ENCODE peak calls at places on chromosomes 1 and 21, in five cellular contexts. U is thyroid gland, Z is lower lobe of right lung, K is mesendoderm, M is fibroblast of lung. G is an unnamed sample.
A peak's percentile ranks its signal among the peaks of the same experiment; 100 is the strongest.

GRCh38 chr1:232040260-232040659 is 413.7 kb downstream of the DISC1 start:
- DNase-seq in M (no peak), Z (no peak), K (no peak), U (no peak), G (no peak)

GRCh38 chr1:45913183-45913924 is 109.9 kb downstream of the MAST2 start:
- DNase-seq in K (peak; percentile 94), Z (no peak), M (peak; percentile 98), U (no peak), G (no peak)

GRCh38 chr1:175384546-175384945 is 192.0 kb upstream of the KIAA0040 start:
- DNase-seq in K (no peak), U (no peak), Z (no peak), M (no peak), G (no peak)

GRCh38 chr1:194825382-194825781 is 1639.0 kb upstream of the B3GALT2 start:
- DNase-seq in U (no peak), Z (no peak), M (no peak), K (no peak), G (no peak)

GRCh38 chr1:1024421-1025415 is 4.8 kb downstream of the AGRN start:
- DNase-seq in K (peak; percentile 93), U (peak; percentile 95), M (peak; percentile 73), Z (peak; percentile 88), G (peak; percentile 91)

GRCh38 chr1:210223174-210223904 is 9.3 kb upstream of the SERTAD4 start:
- DNase-seq in Z (no peak), M (peak; percentile 62), U (no peak), K (no peak), G (no peak)

GRCh38 chr1:50651476-50652263 is 228.4 kb upstream of the DMRTA2 start:
- DNase-seq in U (no peak), M (no peak), K (no peak), Z (no peak), G (no peak)

GRCh38 chr1:157081717-157082116 is 17.9 kb downstream of the ETV3L start:
- DNase-seq in U (no peak), M (peak; percentile 16), K (peak; percentile 52), Z (no peak), G (no peak)

GRCh38 chr1:232986000-232986922 is 35.9 kb downstream of the NTPCR start:
- DNase-seq in Z (no peak), U (no peak), K (no peak), M (no peak), G (no peak)

GRCh38 chr21:45613396-45613795 is 30.1 kb upstream of the PCBP3 start:
- DNase-seq in Z (no peak), K (no peak), U (no peak), M (no peak), G (no peak)

GRCh38 chr1:226337294-226337870 is 28.4 kb upstream of the LIN9 start:
- DNase-seq in K (no peak), Z (no peak), U (no peak), M (peak; percentile 3), G (no peak)

GRCh38 chr1:1421907-1422464 is 910 bp upstream of the ANKRD65 start:
- DNase-seq in U (no peak), K (no peak), M (no peak), Z (no peak), G (no peak)

GRCh38 chr1:33349081-33349759 is 28.3 kb upstream of the A3GALT2 start:
- DNase-seq in U (peak; percentile 64), K (no peak), M (peak; percentile 40), Z (peak; percentile 80), G (peak; percentile 53)

GRCh38 chr1:10721381-10722321 is 74.8 kb downstream of the CASZ1 start:
- DNase-seq in M (no peak), Z (no peak), K (peak; percentile 21), U (no peak), G (no peak)

GRCh38 chr1:115364044-115364775 is 26.2 kb upstream of the NGF start:
- DNase-seq in Z (no peak), U (no peak), K (no peak), M (peak; percentile 90), G (peak; percentile 10)

GRCh38 chr21:34834852-34835501 is 166.2 kb downstream of the CLIC6 start:
- DNase-seq in K (no peak), Z (no peak), M (no peak), U (no peak), G (no peak)

GRCh38 chr1:219876798-219877209 is 51.6 kb downstream of the SLC30A10 start:
- DNase-seq in U (no peak), Z (no peak), K (no peak), M (no peak), G (no peak)

GRCh38 chr1:200925821-200926220 is 31.1 kb downstream of the INAVA start:
- DNase-seq in M (peak; percentile 53), Z (no peak), U (no peak), K (no peak), G (no peak)

GRCh38 chr1:248857749-248858095 is 1.2 kb downstream of the ZNF692 start:
- DNase-seq in K (no peak), M (no peak), U (no peak), Z (no peak), G (no peak)

GRCh38 chr1:17236779-17237601 is 11.9 kb upstream of the PADI3 start:
- DNase-seq in U (peak; percentile 91), K (peak; percentile 93), M (peak; percentile 76), Z (peak; percentile 89), G (peak; percentile 94)

GRCh38 chr1:73040811-73041210 is 758.5 kb upstream of the NEGR1 start:
- DNase-seq in K (peak; percentile 19), U (no peak), Z (no peak), M (no peak), G (no peak)

GRCh38 chr21:44797775-44798174 is 3.8 kb downstream of the UBE2G2 start:
- DNase-seq in Z (no peak), U (no peak), M (no peak), K (no peak), G (no peak)

GRCh38 chr1:76867342-76868130 is at the start of gene ST6GALNAC5:
- DNase-seq in U (peak; percentile 12), Z (peak; percentile 48), M (peak; percentile 50), K (peak; percentile 76), G (no peak)

GRCh38 chr1:76868154-76868882 is 1.0 kb downstream of the ST6GALNAC5 start:
- DNase-seq in M (peak; percentile 60), U (peak; percentile 51), K (peak; percentile 80), Z (peak; percentile 47), G (no peak)

GRCh38 chr1:76866566-76866965 is 714 bp upstream of the ST6GALNAC5 start:
- DNase-seq in U (no peak), M (peak; percentile 4), K (no peak), Z (no peak), G (no peak)

GRCh38 chr1:76870037-76870436 is 2.8 kb downstream of the ST6GALNAC5 start:
- DNase-seq in K (no peak), M (no peak), U (no peak), Z (no peak), G (no peak)

GRCh38 chr1:76868916-76869315 is 1.6 kb downstream of the ST6GALNAC5 start:
- DNase-seq in M (peak; percentile 1), U (no peak), K (peak; percentile 40), Z (peak; percentile 44), G (no peak)
- H3K4me3 ChIP-seq in M (peak overlapping the region; percentile 66), U (no peak overlapping the region), K (peak overlapping the region; percentile 76), Z (peak overlapping the region; percentile 59), G (no peak overlapping the region)

GRCh38 chr1:98662354-98662665 is 789 bp downstream of the SNX7 start:
- DNase-seq in K (no peak), U (no peak), M (peak; percentile 63), Z (no peak), G (no peak)
- H3K27ac ChIP-seq in K (peak overlapping the region; percentile 38), U (peak overlapping the region; percentile 67), M (peak overlapping the region; percentile 36), Z (peak overlapping the region; percentile 84), G (peak overlapping the region; percentile 49)

DNA sequence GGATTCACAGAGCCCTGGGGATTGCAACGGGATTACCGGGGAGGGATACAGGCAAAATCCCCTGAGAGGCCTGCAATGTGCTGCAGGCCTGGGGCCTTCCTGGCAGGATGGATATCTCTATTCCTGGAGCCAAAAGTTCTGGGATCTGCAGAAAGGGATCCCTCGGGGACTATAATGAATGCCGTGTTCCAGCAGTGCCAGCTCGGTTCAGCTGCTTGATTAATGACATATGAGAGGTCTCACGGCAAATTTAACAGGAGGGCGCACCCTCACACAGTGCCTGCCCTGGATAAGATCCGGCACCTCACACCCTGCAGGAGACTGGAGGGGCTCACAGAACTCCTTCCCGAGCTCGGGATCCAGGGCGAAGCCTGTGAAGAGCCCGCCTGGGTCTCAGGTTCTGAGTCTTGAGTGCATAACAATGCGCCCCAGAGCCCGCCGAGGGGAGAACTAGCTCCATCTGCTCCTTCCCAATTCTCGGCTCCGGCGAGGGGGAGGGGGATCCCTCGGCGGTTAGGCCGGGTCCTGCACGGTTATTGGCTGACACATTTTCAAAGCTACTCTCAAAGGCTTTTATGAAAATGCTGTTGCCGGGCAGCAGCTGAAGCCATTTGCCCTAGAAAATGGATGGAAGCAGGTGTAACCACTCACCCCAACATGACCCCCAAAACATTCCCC is 15.4 kb upstream of the RGS8 start:
- DNase-seq in Z (no peak), U (no peak), M (peak; percentile 23), K (peak; percentile 78), G (no peak)
- H3K4me3 ChIP-seq in Z (no peak overlapping the region), U (no peak overlapping the region), M (no peak overlapping the region), K (no peak overlapping the region), G (no peak overlapping the region)

DNA sequence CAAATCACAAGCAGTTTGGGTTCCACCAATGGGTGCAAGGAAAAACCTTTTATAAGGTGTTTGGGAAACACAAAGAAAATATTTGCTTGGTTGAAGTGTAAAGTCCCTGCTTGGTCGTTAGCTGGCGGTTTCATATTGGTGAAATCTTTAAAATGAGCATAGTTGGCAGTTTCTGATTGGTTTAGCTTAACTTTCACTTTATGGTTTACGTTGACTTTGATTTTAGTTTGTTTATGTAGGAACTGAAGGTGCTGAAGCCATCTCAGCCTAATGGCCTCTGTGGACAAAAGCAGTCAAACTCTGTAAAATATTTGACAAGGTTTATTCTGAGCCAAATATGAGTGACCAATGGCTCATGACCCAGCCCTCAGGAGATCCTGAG is 76.6 kb upstream of the PPM1J start:
- DNase-seq in Z (no peak), K (no peak), U (no peak), M (no peak), G (no peak)
- H3K27ac ChIP-seq in Z (no peak overlapping the region), K (no peak overlapping the region), U (no peak overlapping the region), M (no peak overlapping the region), G (no peak overlapping the region)

G was measured in PC-9.